ENCODE peak calls at places on chromosome 11, in eight cellular contexts. T, S, E, W, M, K, Z and Q are unnamed samples. For H3K36me3, the result is how much of the 10 kb centered on the place peaks cover.

GRCh38 chr11:65224939-65225283 is 36.9 kb upstream of the POLA2 start:
- DNase-seq in T (peak), S (peak), E (peak), W (no peak), M (peak), K (peak), Z (peak), Q (peak)

GRCh38 chr11:457071-457760 is 7.1 kb downstream of the PTDSS2 start:
- DNase-seq in T (no peak), S (no peak), E (no peak), W (no peak), M (no peak), K (no peak), Z (no peak), Q (no peak)

GRCh38 chr11:288328-289144 is at the start of gene PGGHG:
- DNase-seq in T (no peak), S (no peak), E (peak), W (no peak), M (no peak), K (no peak), Z (peak), Q (no peak)

GRCh38 chr11:130388607-130389205 is 39.7 kb downstream of the ADAMTS8 start:
- DNase-seq in T (no peak), S (no peak), E (no peak), W (no peak), M (no peak), K (no peak), Z (no peak), Q (no peak)

GRCh38 chr11:124101722-124102121 is 13.5 kb upstream of the VWA5A start:
- DNase-seq in T (no peak), S (no peak), E (no peak), W (no peak), M (no peak), K (no peak), Z (no peak), Q (no peak)

GRCh38 chr11:13939952-13940610 is 22.4 kb upstream of the SPON1 start:
- DNase-seq in T (no peak), S (no peak), E (no peak), W (no peak), M (no peak), K (no peak), Z (no peak), Q (no peak)

GRCh38 chr11:44629732-44630345 is 64.4 kb downstream of the CD82 start:
- DNase-seq in T (no peak), S (no peak), E (peak), W (no peak), M (no peak), K (no peak), Z (no peak), Q (no peak)

GRCh38 chr11:12810497-12810896 is 136.3 kb downstream of the TEAD1 start:
- DNase-seq in T (no peak), S (no peak), E (no peak), W (no peak), M (no peak), K (peak), Z (peak), Q (no peak)

GRCh38 chr11:42778193-42778592 is 533.6 kb upstream of the API5 start:
- DNase-seq in T (no peak), S (peak), E (no peak), W (no peak), M (no peak), K (no peak), Z (no peak), Q (no peak)

GRCh38 chr11:35381720-35382322 is 37.5 kb downstream of the SLC1A2 start:
- DNase-seq in T (no peak), S (no peak), E (no peak), W (no peak), M (no peak), K (no peak), Z (no peak), Q (no peak)

GRCh38 chr11:6693342-6694228 is 10.4 kb upstream of the MRPL17 start:
- DNase-seq in T (peak), S (no peak), E (no peak), W (peak), M (peak), K (peak), Z (peak), Q (peak)

GRCh38 chr11:20010106-20010860 is 150.0 kb downstream of the DBX1 start:
- DNase-seq in T (no peak), S (no peak), E (no peak), W (no peak), M (no peak), K (no peak), Z (no peak), Q (no peak)

GRCh38 chr11:83317757-83318548 is 31.8 kb upstream of the CCDC90B start:
- DNase-seq in T (no peak), S (no peak), E (no peak), W (no peak), M (no peak), K (no peak), Z (no peak), Q (no peak)

GRCh38 chr11:12802418-12803085 is 128.3 kb downstream of the TEAD1 start:
- DNase-seq in T (peak), S (peak), E (peak), W (no peak), M (peak), K (peak), Z (peak), Q (peak)

GRCh38 chr11:19978668-19979518 is 181.4 kb downstream of the DBX1 start:
- DNase-seq in T (peak), S (no peak), E (no peak), W (no peak), M (no peak), K (peak), Z (peak), Q (no peak)

GRCh38 chr11:120031612-120032600 is 106.0 kb downstream of the TRIM29 start:
- DNase-seq in T (no peak), S (no peak), E (no peak), W (no peak), M (peak), K (no peak), Z (no peak), Q (no peak)

GRCh38 chr11:106228996-106229395 is 151.5 kb downstream of the AASDHPPT start:
- DNase-seq in T (no peak), S (no peak), E (no peak), W (no peak), M (no peak), K (no peak), Z (peak), Q (no peak)

GRCh38 chr11:24588075-24588474 is 91.2 kb downstream of the LUZP2 start:
- DNase-seq in T (peak), S (no peak), E (no peak), W (no peak), M (no peak), K (peak), Z (peak), Q (peak)

GRCh38 chr11:85914425-85914824 is 59.2 kb downstream of the CCDC83 start:
- DNase-seq in T (no peak), S (no peak), E (no peak), W (no peak), M (no peak), K (no peak), Z (no peak), Q (no peak)

GRCh38 chr11:31810779-31811647 is at the start of gene PAX6:
- DNase-seq in T (peak), S (peak), E (no peak), W (no peak), M (peak), K (no peak), Z (peak), Q (no peak)

GRCh38 chr11:69186316-69187266 is 30.9 kb downstream of the SMIM38 start:
- DNase-seq in T (no peak), S (no peak), E (no peak), W (no peak), M (no peak), K (no peak), Z (no peak), Q (no peak)

GRCh38 chr11:1992111-1992510 is 5.5 kb downstream of the H19 start:
- DNase-seq in T (no peak), S (no peak), E (no peak), W (no peak), M (peak), K (no peak), Z (no peak), Q (no peak)

GRCh38 chr11:102436546-102436945 is 16.0 kb downstream of the TMEM123 start:
- DNase-seq in T (no peak), S (no peak), E (no peak), W (no peak), M (no peak), K (peak), Z (peak), Q (no peak)

GRCh38 chr11:44627911-44628729 is 62.7 kb downstream of the CD82 start:
- DNase-seq in T (peak), S (no peak), E (peak), W (no peak), M (peak), K (peak), Z (peak), Q (no peak)

GRCh38 chr11:134272381-134273316 is 3.5 kb upstream of the GLB1L3 start:
- DNase-seq in T (no peak), S (peak), E (no peak), W (no peak), M (peak), K (peak), Z (peak), Q (no peak)

GRCh38 chr11:77172666-77172982 is 44.6 kb downstream of the MYO7A start:
- DNase-seq in T (peak), S (no peak), E (no peak), W (no peak), M (no peak), K (no peak), Z (peak), Q (no peak)

GRCh38 chr11:3010521-3011275 is 18.6 kb upstream of the NAP1L4 start:
- DNase-seq in T (no peak), S (no peak), E (no peak), W (no peak), M (no peak), K (peak), Z (no peak), Q (no peak)

GRCh38 chr11:132068556-132068955 is 698.1 kb downstream of the NTM start:
- DNase-seq in T (no peak), S (no peak), E (no peak), W (no peak), M (no peak), K (no peak), Z (no peak), Q (no peak)

GRCh38 chr11:128232588-128232987 is 354.8 kb downstream of the ETS1 start:
- DNase-seq in T (no peak), S (no peak), E (no peak), W (no peak), M (no peak), K (no peak), Z (no peak), Q (no peak)

GRCh38 chr11:65087216-65087615 is 3.2 kb downstream of the ZFPL1 start:
- DNase-seq in T (no peak), S (no peak), E (no peak), W (no peak), M (no peak), K (no peak), Z (no peak), Q (no peak)

GRCh38 chr11:18700375-18700774 is 1.8 kb downstream of the TMEM86A start:
- DNase-seq in T (no peak), S (no peak), E (no peak), W (no peak), M (no peak), K (no peak), Z (peak), Q (peak)

GRCh38 chr11:59171508-59172322 is at the start of gene DTX4:
- DNase-seq in T (peak), S (peak), E (peak), W (peak), M (peak), K (peak), Z (peak), Q (peak)

GRCh38 chr11:68337399-68337835 is 25.0 kb downstream of the LRP5 start:
- DNase-seq in T (no peak), S (no peak), E (no peak), W (no peak), M (no peak), K (no peak), Z (no peak), Q (no peak)

GRCh38 chr11:102599642-102600261 is 25.4 kb downstream of the MMP20 start:
- DNase-seq in T (peak), S (no peak), E (no peak), W (no peak), M (no peak), K (peak), Z (peak), Q (peak)

GRCh38 chr11:116862101-116862637 is 24.7 kb upstream of the APOA1 start:
- DNase-seq in T (no peak), S (no peak), E (no peak), W (no peak), M (no peak), K (no peak), Z (no peak), Q (no peak)
- H3K4me3 ChIP-seq in T (no peak), S (no peak), E (no peak), W (no peak), M (no peak), K (no peak), Z (no peak), Q (no peak)

DNA sequence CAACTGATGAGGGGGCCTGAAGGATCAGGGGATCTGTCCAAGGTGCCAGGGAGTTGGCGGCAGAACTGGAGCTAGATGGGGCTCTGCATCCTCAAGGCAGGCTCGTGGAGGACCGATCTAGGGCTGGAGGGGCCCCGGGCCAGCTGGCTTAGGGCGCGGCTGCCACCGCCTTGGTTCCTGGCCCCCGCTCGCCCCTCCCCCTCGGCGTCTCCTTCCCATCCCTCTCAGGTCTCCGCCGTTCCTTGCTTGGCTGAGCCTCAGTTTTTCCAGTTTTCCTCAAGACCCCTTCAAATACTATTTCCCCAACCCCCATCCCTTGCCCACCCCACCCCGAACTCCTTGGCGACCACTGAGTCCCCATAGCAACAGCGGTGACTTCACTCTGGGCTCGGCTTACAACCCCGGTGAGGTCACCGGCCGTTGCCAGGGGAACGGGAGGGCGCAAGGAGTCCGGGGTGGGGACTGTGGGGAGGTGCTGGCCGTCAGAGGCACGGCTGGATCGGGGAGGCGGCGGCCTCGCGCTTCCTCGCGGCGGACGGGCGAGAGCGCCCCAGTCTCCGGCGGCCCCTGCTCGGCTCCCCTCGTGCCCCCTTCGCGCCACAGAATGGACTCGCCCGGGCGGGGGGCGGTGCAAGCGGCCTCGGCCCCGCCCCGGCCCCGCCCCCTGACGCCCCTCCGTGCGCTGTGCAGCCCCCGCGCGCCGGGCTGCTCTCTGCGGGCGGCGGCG is 7.5 kb downstream of the FREY1 start:
- DNase-seq in T (peak), S (peak), E (peak), W (peak), M (peak), K (peak), Z (peak), Q (peak)
- TF ChIP-seq CTCF in T (no peak), S (peak), E (no peak), W (no peak), M (no peak), K (no peak), Z (no peak), Q (no peak)

GRCh38 chr11:57500526-57500925 is 15.0 kb downstream of the SLC43A1 start:
- DNase-seq in T (no peak), S (no peak), E (no peak), W (no peak), M (no peak), K (no peak), Z (no peak), Q (no peak)
- H3K36me3 ChIP-seq in T (under half), S (under half), E (under half), W (under half), M (under half), K (under half), Z (under half), Q (under half)

DNA sequence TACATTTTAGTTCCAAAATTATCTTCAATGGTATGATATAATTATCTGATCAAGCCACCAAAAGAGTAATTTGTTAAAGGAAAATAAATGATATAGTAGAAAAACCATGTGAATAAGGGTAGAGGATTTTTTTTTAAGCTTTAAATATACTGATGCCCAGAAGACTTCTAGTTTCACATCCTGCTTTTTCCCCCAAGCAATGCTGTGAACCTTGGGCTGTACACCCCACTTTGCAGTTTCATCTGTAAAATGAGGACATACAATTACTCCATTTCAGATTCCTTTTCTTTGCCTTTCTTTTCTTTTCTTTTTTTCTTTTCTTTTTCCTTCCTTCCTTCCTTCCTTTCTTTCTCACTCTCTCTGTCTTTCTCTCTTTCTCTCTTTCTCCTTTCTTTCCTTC is 1125.4 kb downstream of the DLG2 start:
- DNase-seq in T (no peak), S (no peak), E (no peak), W (no peak), M (no peak), K (no peak), Z (no peak), Q (no peak)
- H3K4me3 ChIP-seq in T (no peak), S (no peak), E (no peak), W (no peak), M (no peak), K (no peak), Z (no peak), Q (no peak)

GRCh38 chr11:15909937-15910598 is 446.3 kb downstream of the SOX6 start:
- DNase-seq in T (no peak), S (no peak), E (no peak), W (no peak), M (no peak), K (no peak), Z (no peak), Q (no peak)
- TF ChIP-seq CTCF in T (no peak), S (no peak), E (no peak), W (no peak), M (no peak), K (no peak), Z (no peak), Q (no peak)